ENCODE peak calls at places on chromosomes 16 and 17, in five cellular contexts. Q, P, I, F and Z are unnamed samples.

GRCh38 chr16:55169780-55170179 is 154.2 kb upstream of the IRX6 start:
- DNase-seq in Q (no peak), P (no peak), I (no peak), F (no peak), Z (no peak)

GRCh38 chr16:68373528-68374250 is 62.9 kb downstream of the PRMT7 start:
- DNase-seq in Q (peak), P (no peak), I (no peak), F (no peak), Z (no peak)

GRCh38 chr16:84704253-84704652 is 4.5 kb downstream of the USP10 start:
- DNase-seq in Q (no peak), P (no peak), I (no peak), F (no peak), Z (no peak)

GRCh38 chr16:12324152-12324551 is 347.6 kb downstream of the SNX29 start:
- DNase-seq in Q (no peak), P (no peak), I (no peak), F (no peak), Z (no peak)

GRCh38 chr17:63838586-63839184 is 3.8 kb downstream of the SMARCD2 start:
- DNase-seq in Q (peak), P (peak), I (peak), F (peak), Z (peak)

GRCh38 chr17:83179378-83179777 is 100.0 kb downstream of the METRNL start:
- DNase-seq in Q (no peak), P (no peak), I (no peak), F (no peak), Z (no peak)

GRCh38 chr17:17778308-17779014 is 58.3 kb downstream of the SREBF1 start:
- DNase-seq in Q (peak), P (no peak), I (peak), F (peak), Z (no peak)

GRCh38 chr16:11893571-11893970 is 22.2 kb downstream of the GSPT1 start:
- DNase-seq in Q (no peak), P (no peak), I (no peak), F (no peak), Z (no peak)

GRCh38 chr17:57017625-57018024 is 39.7 kb downstream of the SCPEP1 start:
- DNase-seq in Q (no peak), P (no peak), I (no peak), F (no peak), Z (no peak)

GRCh38 chr16:11629071-11630030 is 38.9 kb upstream of the SNN start:
- DNase-seq in Q (no peak), P (no peak), I (peak), F (peak), Z (no peak)

GRCh38 chr16:67528222-67528869 is at the start of gene RIPOR1:
- DNase-seq in Q (peak), P (peak), I (peak), F (peak), Z (no peak)

GRCh38 chr17:13727441-13728171 is 125.9 kb upstream of the HS3ST3A1 start:
- DNase-seq in Q (no peak), P (no peak), I (no peak), F (no peak), Z (no peak)

GRCh38 chr16:88872650-88873331 is 6.3 kb upstream of the PABPN1L start:
- DNase-seq in Q (no peak), P (no peak), I (no peak), F (no peak), Z (no peak)

GRCh38 chr17:57604771-57605733 is 140.0 kb downstream of the CCDC182 start:
- DNase-seq in Q (peak), P (no peak), I (peak), F (peak), Z (peak)

GRCh38 chr17:55237268-55237667 is 27.5 kb upstream of the HLF start:
- DNase-seq in Q (no peak), P (no peak), I (no peak), F (no peak), Z (no peak)

GRCh38 chr16:70161350-70161749 is 12.2 kb upstream of the CLEC18C start:
- DNase-seq in Q (no peak), P (no peak), I (no peak), F (peak), Z (no peak)

GRCh38 chr17:83061586-83061985 is 17.8 kb upstream of the METRNL start:
- DNase-seq in Q (peak), P (no peak), I (no peak), F (no peak), Z (peak)

GRCh38 chr17:32609085-32609484 is 122.3 kb downstream of the CDK5R1 start:
- DNase-seq in Q (peak), P (no peak), I (peak), F (peak), Z (peak)

GRCh38 chr17:17701112-17701511 is 19.9 kb downstream of the RAI1 start:
- DNase-seq in Q (no peak), P (no peak), I (no peak), F (no peak), Z (no peak)

GRCh38 chr16:54370653-54371052 is 84.1 kb upstream of the IRX3 start:
- DNase-seq in Q (no peak), P (no peak), I (peak), F (peak), Z (no peak)

GRCh38 chr17:75008373-75008772 is 4.1 kb upstream of the MRPL58 start:
- DNase-seq in Q (no peak), P (no peak), I (no peak), F (no peak), Z (no peak)

GRCh38 chr16:28984619-28985135 is at the start of gene LAT:
- DNase-seq in Q (peak), P (no peak), I (no peak), F (no peak), Z (peak)

GRCh38 chr16:75591001-75591852 is 25.0 kb downstream of the GABARAPL2 start:
- DNase-seq in Q (no peak), P (no peak), I (peak), F (peak), Z (no peak)

GRCh38 chr16:15924996-15925395 is 24.4 kb upstream of the ABCC1 start:
- DNase-seq in Q (no peak), P (no peak), I (no peak), F (no peak), Z (no peak)

GRCh38 chr16:87495578-87495977 is 2.8 kb upstream of the ZCCHC14 start:
- DNase-seq in Q (no peak), P (no peak), I (no peak), F (no peak), Z (no peak)

GRCh38 chr17:63431618-63431938 is 14.5 kb downstream of the CYB561 start:
- DNase-seq in Q (no peak), P (no peak), I (no peak), F (no peak), Z (no peak)

GRCh38 chr17:16584273-16584995 is 15.4 kb upstream of the ZNF287 start:
- DNase-seq in Q (peak), P (peak), I (peak), F (peak), Z (peak)

GRCh38 chr17:47621293-47622178 is 28.2 kb upstream of the KPNB1 start:
- DNase-seq in Q (no peak), P (no peak), I (no peak), F (peak), Z (no peak)

DNA sequence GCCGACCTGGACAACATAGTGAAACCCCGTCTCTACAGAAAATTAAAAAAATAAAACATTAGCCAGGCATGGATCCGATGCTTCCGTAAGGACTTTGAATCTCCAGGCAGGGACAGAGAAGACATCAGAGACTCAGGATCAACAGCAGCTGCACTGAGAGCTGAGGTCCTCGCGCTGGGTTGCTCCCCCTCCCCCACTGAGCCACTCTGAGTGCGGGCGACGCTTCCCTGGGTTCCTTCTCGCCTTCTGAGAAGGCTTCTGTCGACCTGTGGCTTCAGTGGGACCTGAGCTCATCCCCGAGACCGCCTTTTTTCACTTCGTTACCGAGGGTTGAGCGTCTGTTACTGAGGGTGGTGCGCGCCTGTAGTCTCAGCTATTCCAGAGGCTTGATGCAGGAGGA is 20.4 kb downstream of the ACTG1 start:
- DNase-seq in Q (no peak), P (no peak), I (no peak), F (no peak), Z (no peak)
- H3K27ac ChIP-seq in Q (no peak), P (no peak), I (no peak), F (no peak), Z (no peak)

GRCh38 chr16:14051110-14051729 is 19.9 kb upstream of the MRTFB start:
- DNase-seq in Q (no peak), P (no peak), I (no peak), F (no peak), Z (no peak)
- H3K27ac ChIP-seq in Q (no peak), P (no peak), I (no peak), F (no peak), Z (no peak)

GRCh38 chr17:72594248-72594647 is 473.4 kb downstream of the SOX9 start:
- DNase-seq in Q (no peak), P (no peak), I (no peak), F (no peak), Z (no peak)

GRCh38 chr17:72599891-72600290 is 479.1 kb downstream of the SOX9 start:
- DNase-seq in Q (no peak), P (no peak), I (no peak), F (no peak), Z (no peak)

GRCh38 chr17:72598705-72599104 is 477.9 kb downstream of the SOX9 start:
- DNase-seq in Q (no peak), P (no peak), I (no peak), F (no peak), Z (no peak)

GRCh38 chr17:72600934-72601333 is 480.1 kb downstream of the SOX9 start:
- DNase-seq in Q (no peak), P (no peak), I (no peak), F (no peak), Z (no peak)

GRCh38 chr17:72597354-72598087 is 476.7 kb downstream of the SOX9 start:
- DNase-seq in Q (no peak), P (no peak), I (no peak), F (no peak), Z (no peak)
- H3K27ac ChIP-seq in Q (no peak), P (no peak), I (no peak), F (no peak), Z (no peak)

GRCh38 chr17:78019367-78019975 is 61.0 kb downstream of the TNRC6C start:
- DNase-seq in Q (no peak), P (no peak), I (no peak), F (no peak), Z (no peak)
- H3K27ac ChIP-seq in Q (no peak), P (no peak), I (peak), F (no peak), Z (no peak)